ENCODE peak calls at places on chromosome 9, in seven cellular contexts. One of them, this sample, is unnamed.

GRCh38 chr9:93192721-93193372 is 8.9 kb downstream of the WNK2 start:
- DNase-seq in RWPE1: no peak
- DNase-seq in GM04504: no peak
- DNase-seq in Ammon's horn: no peak
- DNase-seq in psoas muscle: no peak
- DNase-seq in NCI-H2081: no peak
- DNase-seq in activated CD8-positive, alpha-beta memory T cell treated with anti-CD3 and anti-CD28 coated beads for 1 hour: no peak
- DNase-seq in this sample: no peak

GRCh38 chr9:97514531-97514930 is 13.1 kb downstream of the TMOD1 start:
- DNase-seq in RWPE1: no peak
- DNase-seq in GM04504: no peak
- DNase-seq in Ammon's horn: no peak
- DNase-seq in psoas muscle: peak; percentile 47
- DNase-seq in NCI-H2081: no peak
- DNase-seq in activated CD8-positive, alpha-beta memory T cell treated with anti-CD3 and anti-CD28 coated beads for 1 hour: no peak
- DNase-seq in this sample: no peak

GRCh38 chr9:69829484-69829883 is 8.9 kb downstream of the CFAP95 start:
- DNase-seq in RWPE1: no peak
- DNase-seq in GM04504: no peak
- DNase-seq in Ammon's horn: no peak
- DNase-seq in psoas muscle: no peak
- DNase-seq in NCI-H2081: no peak
- DNase-seq in activated CD8-positive, alpha-beta memory T cell treated with anti-CD3 and anti-CD28 coated beads for 1 hour: no peak
- DNase-seq in this sample: no peak

GRCh38 chr9:504921-505821 is 290.5 kb downstream of the DOCK8 start:
- DNase-seq in RWPE1: peak; percentile 8
- DNase-seq in GM04504: no peak
- DNase-seq in Ammon's horn: peak; percentile 11
- DNase-seq in psoas muscle: peak; percentile 20
- DNase-seq in NCI-H2081: no peak
- DNase-seq in activated CD8-positive, alpha-beta memory T cell treated with anti-CD3 and anti-CD28 coated beads for 1 hour: no peak
- DNase-seq in this sample: peak; percentile 45

GRCh38 chr9:81162361-81162760 is 527.0 kb downstream of the TLE1 start:
- DNase-seq in RWPE1: no peak
- DNase-seq in GM04504: no peak
- DNase-seq in Ammon's horn: no peak
- DNase-seq in psoas muscle: no peak
- DNase-seq in NCI-H2081: no peak
- DNase-seq in activated CD8-positive, alpha-beta memory T cell treated with anti-CD3 and anti-CD28 coated beads for 1 hour: no peak
- DNase-seq in this sample: no peak

GRCh38 chr9:15837079-15837679 is 284.3 kb downstream of the CCDC171 start:
- DNase-seq in RWPE1: peak; percentile 53
- DNase-seq in GM04504: peak; percentile 24
- DNase-seq in Ammon's horn: peak; percentile 76
- DNase-seq in psoas muscle: no peak
- DNase-seq in NCI-H2081: peak; percentile 75
- DNase-seq in activated CD8-positive, alpha-beta memory T cell treated with anti-CD3 and anti-CD28 coated beads for 1 hour: no peak
- DNase-seq in this sample: no peak

GRCh38 chr9:99978221-99978620 is 71.8 kb downstream of the STX17 start:
- DNase-seq in RWPE1: no peak
- DNase-seq in GM04504: no peak
- DNase-seq in Ammon's horn: no peak
- DNase-seq in psoas muscle: no peak
- DNase-seq in NCI-H2081: no peak
- DNase-seq in activated CD8-positive, alpha-beta memory T cell treated with anti-CD3 and anti-CD28 coated beads for 1 hour: no peak
- DNase-seq in this sample: no peak

GRCh38 chr9:106697799-106698591 is 165.0 kb upstream of the ZNF462 start:
- DNase-seq in RWPE1: peak; percentile 79
- DNase-seq in GM04504: peak; percentile 20
- DNase-seq in Ammon's horn: peak; percentile 65
- DNase-seq in psoas muscle: peak; percentile 74
- DNase-seq in NCI-H2081: peak; percentile 85
- DNase-seq in activated CD8-positive, alpha-beta memory T cell treated with anti-CD3 and anti-CD28 coated beads for 1 hour: no peak
- DNase-seq in this sample: peak; percentile 48

GRCh38 chr9:74961496-74961895 is 8.8 kb upstream of the C9orf40 start:
- DNase-seq in RWPE1: no peak
- DNase-seq in GM04504: no peak
- DNase-seq in Ammon's horn: no peak
- DNase-seq in psoas muscle: no peak
- DNase-seq in NCI-H2081: no peak
- DNase-seq in activated CD8-positive, alpha-beta memory T cell treated with anti-CD3 and anti-CD28 coated beads for 1 hour: no peak
- DNase-seq in this sample: no peak

GRCh38 chr9:122192261-122192875 is 32.7 kb downstream of the MORN5 start:
- DNase-seq in RWPE1: no peak
- DNase-seq in GM04504: no peak
- DNase-seq in Ammon's horn: no peak
- DNase-seq in psoas muscle: no peak
- DNase-seq in NCI-H2081: no peak
- DNase-seq in activated CD8-positive, alpha-beta memory T cell treated with anti-CD3 and anti-CD28 coated beads for 1 hour: no peak
- DNase-seq in this sample: no peak

GRCh38 chr9:100308965-100309564 is 43.7 kb downstream of the TEX10 start:
- DNase-seq in RWPE1: no peak
- DNase-seq in GM04504: no peak
- DNase-seq in Ammon's horn: no peak
- DNase-seq in psoas muscle: no peak
- DNase-seq in NCI-H2081: no peak
- DNase-seq in activated CD8-positive, alpha-beta memory T cell treated with anti-CD3 and anti-CD28 coated beads for 1 hour: no peak
- DNase-seq in this sample: no peak

GRCh38 chr9:94076557-94076956 is 7.7 kb upstream of the PTPDC1 start:
- DNase-seq in RWPE1: no peak
- DNase-seq in GM04504: no peak
- DNase-seq in Ammon's horn: no peak
- DNase-seq in psoas muscle: no peak
- DNase-seq in NCI-H2081: no peak
- DNase-seq in activated CD8-positive, alpha-beta memory T cell treated with anti-CD3 and anti-CD28 coated beads for 1 hour: no peak
- DNase-seq in this sample: no peak

GRCh38 chr9:93090091-93090655 is 5.8 kb upstream of the CARD19 start:
- DNase-seq in RWPE1: no peak
- DNase-seq in GM04504: no peak
- DNase-seq in Ammon's horn: no peak
- DNase-seq in psoas muscle: no peak
- DNase-seq in NCI-H2081: no peak
- DNase-seq in activated CD8-positive, alpha-beta memory T cell treated with anti-CD3 and anti-CD28 coated beads for 1 hour: no peak
- DNase-seq in this sample: peak; percentile 9

GRCh38 chr9:28927711-28928110 is 1354.4 kb upstream of the C9orf72 start:
- DNase-seq in RWPE1: peak; percentile 66
- DNase-seq in GM04504: no peak
- DNase-seq in Ammon's horn: no peak
- DNase-seq in psoas muscle: no peak
- DNase-seq in NCI-H2081: peak; percentile 35
- DNase-seq in activated CD8-positive, alpha-beta memory T cell treated with anti-CD3 and anti-CD28 coated beads for 1 hour: no peak
- DNase-seq in this sample: no peak

GRCh38 chr9:136087741-136088480 is 7.2 kb downstream of the NACC2 start:
- DNase-seq in RWPE1: no peak
- DNase-seq in GM04504: no peak
- DNase-seq in Ammon's horn: no peak
- DNase-seq in psoas muscle: peak; percentile 15
- DNase-seq in NCI-H2081: no peak
- DNase-seq in activated CD8-positive, alpha-beta memory T cell treated with anti-CD3 and anti-CD28 coated beads for 1 hour: no peak
- DNase-seq in this sample: peak; percentile 42

GRCh38 chr9:127183814-127184582 is 61.6 kb upstream of the ANGPTL2 start:
- DNase-seq in RWPE1: no peak
- DNase-seq in GM04504: peak; percentile 93
- DNase-seq in Ammon's horn: no peak
- DNase-seq in psoas muscle: no peak
- DNase-seq in NCI-H2081: no peak
- DNase-seq in activated CD8-positive, alpha-beta memory T cell treated with anti-CD3 and anti-CD28 coated beads for 1 hour: no peak
- DNase-seq in this sample: peak; percentile 31

GRCh38 chr9:35579130-35579529 is 25.9 kb upstream of the TESK1 start:
- DNase-seq in RWPE1: no peak
- DNase-seq in GM04504: no peak
- DNase-seq in Ammon's horn: no peak
- DNase-seq in psoas muscle: no peak
- DNase-seq in NCI-H2081: no peak
- DNase-seq in activated CD8-positive, alpha-beta memory T cell treated with anti-CD3 and anti-CD28 coated beads for 1 hour: no peak
- DNase-seq in this sample: no peak

GRCh38 chr9:126471084-126471611 is 142.6 kb upstream of the LMX1B start:
- DNase-seq in RWPE1: no peak
- DNase-seq in GM04504: peak; percentile 12
- DNase-seq in Ammon's horn: peak; percentile 73
- DNase-seq in psoas muscle: peak; percentile 71
- DNase-seq in NCI-H2081: no peak
- DNase-seq in activated CD8-positive, alpha-beta memory T cell treated with anti-CD3 and anti-CD28 coated beads for 1 hour: peak; percentile 32
- DNase-seq in this sample: peak; percentile 60

GRCh38 chr9:86308687-86309086 is 26.3 kb upstream of the ISCA1 start:
- DNase-seq in RWPE1: no peak
- DNase-seq in GM04504: no peak
- DNase-seq in Ammon's horn: no peak
- DNase-seq in psoas muscle: no peak
- DNase-seq in NCI-H2081: no peak
- DNase-seq in activated CD8-positive, alpha-beta memory T cell treated with anti-CD3 and anti-CD28 coated beads for 1 hour: no peak
- DNase-seq in this sample: no peak

GRCh38 chr9:108168451-108168850 is 678.9 kb upstream of the KLF4 start:
- DNase-seq in RWPE1: no peak
- DNase-seq in GM04504: peak; percentile 92
- DNase-seq in Ammon's horn: no peak
- DNase-seq in psoas muscle: peak; percentile 34
- DNase-seq in NCI-H2081: no peak
- DNase-seq in activated CD8-positive, alpha-beta memory T cell treated with anti-CD3 and anti-CD28 coated beads for 1 hour: no peak
- DNase-seq in this sample: no peak

GRCh38 chr9:107224252-107224651 is 58.8 kb upstream of the RAD23B start:
- DNase-seq in RWPE1: no peak
- DNase-seq in GM04504: no peak
- DNase-seq in Ammon's horn: no peak
- DNase-seq in psoas muscle: no peak
- DNase-seq in NCI-H2081: peak; percentile 10
- DNase-seq in activated CD8-positive, alpha-beta memory T cell treated with anti-CD3 and anti-CD28 coated beads for 1 hour: no peak
- DNase-seq in this sample: no peak

GRCh38 chr9:4096121-4096520 is 203.7 kb downstream of the GLIS3 start:
- DNase-seq in RWPE1: no peak
- DNase-seq in GM04504: no peak
- DNase-seq in Ammon's horn: no peak
- DNase-seq in psoas muscle: no peak
- DNase-seq in NCI-H2081: no peak
- DNase-seq in activated CD8-positive, alpha-beta memory T cell treated with anti-CD3 and anti-CD28 coated beads for 1 hour: no peak
- DNase-seq in this sample: no peak

GRCh38 chr9:77163889-77164288 is 13.4 kb upstream of the VPS13A start:
- DNase-seq in RWPE1: no peak
- DNase-seq in GM04504: no peak
- DNase-seq in Ammon's horn: no peak
- DNase-seq in psoas muscle: no peak
- DNase-seq in NCI-H2081: no peak
- DNase-seq in activated CD8-positive, alpha-beta memory T cell treated with anti-CD3 and anti-CD28 coated beads for 1 hour: no peak
- DNase-seq in this sample: no peak

GRCh38 chr9:27768781-27769180 is 195.5 kb upstream of the C9orf72 start:
- DNase-seq in RWPE1: no peak
- DNase-seq in GM04504: no peak
- DNase-seq in Ammon's horn: no peak
- DNase-seq in psoas muscle: no peak
- DNase-seq in NCI-H2081: no peak
- DNase-seq in activated CD8-positive, alpha-beta memory T cell treated with anti-CD3 and anti-CD28 coated beads for 1 hour: no peak
- DNase-seq in this sample: no peak

GRCh38 chr9:84917366-84918063 is 248.0 kb downstream of the NTRK2 start:
- DNase-seq in RWPE1: no peak
- DNase-seq in GM04504: no peak
- DNase-seq in Ammon's horn: peak; percentile 77
- DNase-seq in psoas muscle: no peak
- DNase-seq in NCI-H2081: peak; percentile 93
- DNase-seq in activated CD8-positive, alpha-beta memory T cell treated with anti-CD3 and anti-CD28 coated beads for 1 hour: no peak
- DNase-seq in this sample: no peak